ENCODE peak calls at places on chromosomes 3 and 15, in ten cellular contexts. One of them, this sample, is unnamed.

GRCh38 chr15:70036585-70037343 is 61.0 kb downstream of the TLE3 start:
- DNase-seq in RPMI7951: no peak
- DNase-seq in Peyer's patch: peak
- DNase-seq in AG08395: no peak
- DNase-seq in HT1080: no peak
- DNase-seq in stimulated activated naive B cell treated with anti-CD40 and anti-IgM and Interleukin-4, amounts not matched to agents 10 μg/mL and 1 μg/mL and 100 μg/mL, for 72 hours: no peak
- DNase-seq in iris pigment epithelial cell: no peak
- DNase-seq in NCI-H2029: peak
- DNase-seq in anterior cingulate cortex: no peak
- DNase-seq in stomach: peak
- DNase-seq in this sample: no peak

GRCh38 chr15:52288051-52288942 is 7.3 kb downstream of the MYO5C start:
- DNase-seq in stimulated activated naive B cell treated with anti-CD40 and anti-IgM and Interleukin-4, amounts not matched to agents 10 μg/mL and 1 μg/mL and 100 μg/mL, for 72 hours: no peak
- DNase-seq in HT1080: no peak
- DNase-seq in iris pigment epithelial cell: peak
- DNase-seq in stomach: peak
- DNase-seq in anterior cingulate cortex: no peak
- DNase-seq in Peyer's patch: no peak
- DNase-seq in NCI-H2029: peak
- DNase-seq in AG08395: no peak
- DNase-seq in RPMI7951: no peak
- DNase-seq in this sample: no peak

GRCh38 chr3:13715961-13716360 is 163.9 kb downstream of the WNT7A start:
- DNase-seq in iris pigment epithelial cell: no peak
- DNase-seq in Peyer's patch: no peak
- DNase-seq in stomach: peak
- DNase-seq in anterior cingulate cortex: no peak
- DNase-seq in NCI-H2029: no peak
- DNase-seq in HT1080: no peak
- DNase-seq in AG08395: no peak
- DNase-seq in stimulated activated naive B cell treated with anti-CD40 and anti-IgM and Interleukin-4, amounts not matched to agents 10 μg/mL and 1 μg/mL and 100 μg/mL, for 72 hours: no peak
- DNase-seq in RPMI7951: no peak
- DNase-seq in this sample: no peak

GRCh38 chr15:98503970-98504369 is 144.4 kb upstream of the IGF1R start:
- DNase-seq in anterior cingulate cortex: no peak
- DNase-seq in stimulated activated naive B cell treated with anti-CD40 and anti-IgM and Interleukin-4, amounts not matched to agents 10 μg/mL and 1 μg/mL and 100 μg/mL, for 72 hours: no peak
- DNase-seq in NCI-H2029: no peak
- DNase-seq in Peyer's patch: no peak
- DNase-seq in AG08395: peak
- DNase-seq in HT1080: no peak
- DNase-seq in RPMI7951: peak
- DNase-seq in iris pigment epithelial cell: peak
- DNase-seq in stomach: no peak
- DNase-seq in this sample: no peak

GRCh38 chr3:80543154-80543553 is 775.4 kb upstream of the ROBO1 start:
- DNase-seq in anterior cingulate cortex: no peak
- DNase-seq in HT1080: no peak
- DNase-seq in RPMI7951: no peak
- DNase-seq in stomach: no peak
- DNase-seq in AG08395: no peak
- DNase-seq in Peyer's patch: no peak
- DNase-seq in iris pigment epithelial cell: no peak
- DNase-seq in stimulated activated naive B cell treated with anti-CD40 and anti-IgM and Interleukin-4, amounts not matched to agents 10 μg/mL and 1 μg/mL and 100 μg/mL, for 72 hours: no peak
- DNase-seq in NCI-H2029: no peak
- DNase-seq in this sample: no peak

GRCh38 chr3:16063603-16064002 is 110.9 kb upstream of the GALNT15 start:
- DNase-seq in stomach: no peak
- DNase-seq in HT1080: no peak
- DNase-seq in AG08395: no peak
- DNase-seq in stimulated activated naive B cell treated with anti-CD40 and anti-IgM and Interleukin-4, amounts not matched to agents 10 μg/mL and 1 μg/mL and 100 μg/mL, for 72 hours: no peak
- DNase-seq in NCI-H2029: no peak
- DNase-seq in Peyer's patch: no peak
- DNase-seq in RPMI7951: peak
- DNase-seq in anterior cingulate cortex: peak
- DNase-seq in iris pigment epithelial cell: no peak
- DNase-seq in this sample: peak

GRCh38 chr3:58899159-58899952 is 150.5 kb downstream of the CFAP20DC start:
- DNase-seq in Peyer's patch: no peak
- DNase-seq in AG08395: peak
- DNase-seq in RPMI7951: peak
- DNase-seq in stomach: no peak
- DNase-seq in stimulated activated naive B cell treated with anti-CD40 and anti-IgM and Interleukin-4, amounts not matched to agents 10 μg/mL and 1 μg/mL and 100 μg/mL, for 72 hours: peak
- DNase-seq in anterior cingulate cortex: no peak
- DNase-seq in HT1080: peak
- DNase-seq in NCI-H2029: no peak
- DNase-seq in iris pigment epithelial cell: peak
- DNase-seq in this sample: no peak

GRCh38 chr3:52061116-52061910 is 4.9 kb upstream of the DUSP7 start:
- DNase-seq in AG08395: no peak
- DNase-seq in iris pigment epithelial cell: no peak
- DNase-seq in stomach: peak
- DNase-seq in NCI-H2029: no peak
- DNase-seq in anterior cingulate cortex: no peak
- DNase-seq in RPMI7951: peak
- DNase-seq in Peyer's patch: no peak
- DNase-seq in HT1080: no peak
- DNase-seq in stimulated activated naive B cell treated with anti-CD40 and anti-IgM and Interleukin-4, amounts not matched to agents 10 μg/mL and 1 μg/mL and 100 μg/mL, for 72 hours: no peak
- DNase-seq in this sample: no peak

GRCh38 chr3:178001670-178002101 is 534.5 kb upstream of the KCNMB2 start:
- DNase-seq in stimulated activated naive B cell treated with anti-CD40 and anti-IgM and Interleukin-4, amounts not matched to agents 10 μg/mL and 1 μg/mL and 100 μg/mL, for 72 hours: peak
- DNase-seq in NCI-H2029: no peak
- DNase-seq in stomach: no peak
- DNase-seq in AG08395: no peak
- DNase-seq in HT1080: peak
- DNase-seq in Peyer's patch: no peak
- DNase-seq in RPMI7951: no peak
- DNase-seq in iris pigment epithelial cell: peak
- DNase-seq in anterior cingulate cortex: no peak
- DNase-seq in this sample: no peak

GRCh38 chr15:59439571-59439970 is 1.6 kb downstream of the FAM81A start:
- DNase-seq in NCI-H2029: no peak
- DNase-seq in iris pigment epithelial cell: no peak
- DNase-seq in stomach: no peak
- DNase-seq in HT1080: no peak
- DNase-seq in RPMI7951: no peak
- DNase-seq in Peyer's patch: no peak
- DNase-seq in anterior cingulate cortex: no peak
- DNase-seq in stimulated activated naive B cell treated with anti-CD40 and anti-IgM and Interleukin-4, amounts not matched to agents 10 μg/mL and 1 μg/mL and 100 μg/mL, for 72 hours: no peak
- DNase-seq in AG08395: no peak
- DNase-seq in this sample: no peak

GRCh38 chr3:175346573-175347356 is 487.6 kb downstream of the NAALADL2 start:
- DNase-seq in NCI-H2029: peak
- DNase-seq in AG08395: peak
- DNase-seq in stomach: peak
- DNase-seq in stimulated activated naive B cell treated with anti-CD40 and anti-IgM and Interleukin-4, amounts not matched to agents 10 μg/mL and 1 μg/mL and 100 μg/mL, for 72 hours: no peak
- DNase-seq in iris pigment epithelial cell: peak
- DNase-seq in anterior cingulate cortex: peak
- DNase-seq in HT1080: peak
- DNase-seq in Peyer's patch: no peak
- DNase-seq in RPMI7951: peak
- DNase-seq in this sample: peak

GRCh38 chr3:136305879-136306278 is 55.7 kb downstream of the PCCB start:
- DNase-seq in RPMI7951: peak
- DNase-seq in stomach: no peak
- DNase-seq in HT1080: peak
- DNase-seq in AG08395: peak
- DNase-seq in Peyer's patch: no peak
- DNase-seq in NCI-H2029: peak
- DNase-seq in stimulated activated naive B cell treated with anti-CD40 and anti-IgM and Interleukin-4, amounts not matched to agents 10 μg/mL and 1 μg/mL and 100 μg/mL, for 72 hours: no peak
- DNase-seq in iris pigment epithelial cell: no peak
- DNase-seq in anterior cingulate cortex: no peak
- DNase-seq in this sample: no peak

GRCh38 chr3:134372405-134373277 is 1.6 kb downstream of the AMOTL2 start:
- DNase-seq in stimulated activated naive B cell treated with anti-CD40 and anti-IgM and Interleukin-4, amounts not matched to agents 10 μg/mL and 1 μg/mL and 100 μg/mL, for 72 hours: no peak
- DNase-seq in NCI-H2029: no peak
- DNase-seq in HT1080: peak
- DNase-seq in stomach: no peak
- DNase-seq in RPMI7951: no peak
- DNase-seq in anterior cingulate cortex: no peak
- DNase-seq in Peyer's patch: no peak
- DNase-seq in AG08395: no peak
- DNase-seq in iris pigment epithelial cell: no peak
- DNase-seq in this sample: no peak

This sample was measured in caudate nucleus.